ENCODE peak calls at places on chromosomes 6 and 20, in six cellular contexts. One of them, this sample, is unnamed.

GRCh38 chr6:218153-219018 is 73.9 kb upstream of the DUSP22 start:
- DNase-seq in left lung: no peak
- DNase-seq in HCT116: no peak
- DNase-seq in CD4-positive, CD25-positive, alpha-beta regulatory T cell: no peak
- DNase-seq in left ventricle myocardium inferior: no peak
- DNase-seq in IMR-90: no peak
- DNase-seq in this sample: no peak

GRCh38 chr6:169237496-169238134 is 16.0 kb downstream of the THBS2 start:
- DNase-seq in CD4-positive, CD25-positive, alpha-beta regulatory T cell: no peak
- DNase-seq in left ventricle myocardium inferior: no peak
- DNase-seq in IMR-90: no peak
- DNase-seq in HCT116: no peak
- DNase-seq in left lung: peak; percentile 31
- DNase-seq in this sample: no peak

GRCh38 chr6:82909551-82909950 is 156.1 kb downstream of the UBE3D start:
- DNase-seq in HCT116: no peak
- DNase-seq in left ventricle myocardium inferior: no peak
- DNase-seq in left lung: no peak
- DNase-seq in CD4-positive, CD25-positive, alpha-beta regulatory T cell: no peak
- DNase-seq in IMR-90: no peak
- DNase-seq in this sample: no peak

GRCh38 chr6:68040312-68040778 is 594.7 kb upstream of the ADGRB3 start:
- DNase-seq in left lung: no peak
- DNase-seq in left ventricle myocardium inferior: no peak
- DNase-seq in HCT116: no peak
- DNase-seq in IMR-90: no peak
- DNase-seq in CD4-positive, CD25-positive, alpha-beta regulatory T cell: no peak
- DNase-seq in this sample: no peak

GRCh38 chr6:101266063-101266462 is 127.4 kb upstream of the GRIK2 start:
- DNase-seq in IMR-90: no peak
- DNase-seq in HCT116: no peak
- DNase-seq in left lung: no peak
- DNase-seq in CD4-positive, CD25-positive, alpha-beta regulatory T cell: peak; percentile 9
- DNase-seq in left ventricle myocardium inferior: no peak
- DNase-seq in this sample: no peak

GRCh38 chr6:156167289-156168076 is 609.7 kb upstream of the ARID1B start:
- DNase-seq in IMR-90: peak; percentile 41
- DNase-seq in left ventricle myocardium inferior: no peak
- DNase-seq in HCT116: no peak
- DNase-seq in CD4-positive, CD25-positive, alpha-beta regulatory T cell: no peak
- DNase-seq in left lung: peak; percentile 34
- DNase-seq in this sample: no peak

GRCh38 chr20:24212494-24212893 is 223.9 kb upstream of the GGTLC1 start:
- DNase-seq in left lung: no peak
- DNase-seq in IMR-90: no peak
- DNase-seq in left ventricle myocardium inferior: no peak
- DNase-seq in CD4-positive, CD25-positive, alpha-beta regulatory T cell: no peak
- DNase-seq in HCT116: no peak
- DNase-seq in this sample: no peak

GRCh38 chr6:107629545-107630147 is 139.7 kb downstream of the SOBP start:
- DNase-seq in left ventricle myocardium inferior: no peak
- DNase-seq in CD4-positive, CD25-positive, alpha-beta regulatory T cell: no peak
- DNase-seq in IMR-90: peak; percentile 35
- DNase-seq in left lung: no peak
- DNase-seq in HCT116: no peak
- DNase-seq in this sample: no peak

GRCh38 chr6:131754715-131755567 is 44.1 kb upstream of the CTAGE9 start:
- DNase-seq in HCT116: no peak
- DNase-seq in CD4-positive, CD25-positive, alpha-beta regulatory T cell: no peak
- DNase-seq in left lung: no peak
- DNase-seq in IMR-90: peak; percentile 37
- DNase-seq in left ventricle myocardium inferior: no peak
- DNase-seq in this sample: no peak

GRCh38 chr20:3732327-3733118 is at the start of gene HSPA12B:
- DNase-seq in IMR-90: no peak
- DNase-seq in left ventricle myocardium inferior: no peak
- DNase-seq in CD4-positive, CD25-positive, alpha-beta regulatory T cell: no peak
- DNase-seq in left lung: no peak
- DNase-seq in HCT116: no peak
- DNase-seq in this sample: no peak

GRCh38 chr6:33677153-33677660 is 34.3 kb downstream of the UQCC2 start:
- DNase-seq in left ventricle myocardium inferior: no peak
- DNase-seq in HCT116: no peak
- DNase-seq in CD4-positive, CD25-positive, alpha-beta regulatory T cell: no peak
- DNase-seq in IMR-90: peak; percentile 37
- DNase-seq in left lung: no peak
- DNase-seq in this sample: no peak

GRCh38 chr20:22385602-22386299 is 198.6 kb downstream of the FOXA2 start:
- DNase-seq in IMR-90: no peak
- DNase-seq in HCT116: no peak
- DNase-seq in left ventricle myocardium inferior: no peak
- DNase-seq in left lung: no peak
- DNase-seq in CD4-positive, CD25-positive, alpha-beta regulatory T cell: no peak
- DNase-seq in this sample: no peak

GRCh38 chr6:12969933-12970332 is 253.4 kb downstream of the PHACTR1 start:
- DNase-seq in CD4-positive, CD25-positive, alpha-beta regulatory T cell: no peak
- DNase-seq in HCT116: no peak
- DNase-seq in IMR-90: no peak
- DNase-seq in left ventricle myocardium inferior: no peak
- DNase-seq in left lung: no peak
- DNase-seq in this sample: no peak

GRCh38 chr20:30484009-30484748 is 773.3 kb upstream of the DEFB115 start:
- DNase-seq in CD4-positive, CD25-positive, alpha-beta regulatory T cell: no peak
- DNase-seq in HCT116: no peak
- DNase-seq in left lung: no peak
- DNase-seq in left ventricle myocardium inferior: no peak
- DNase-seq in IMR-90: no peak
- DNase-seq in this sample: no peak

GRCh38 chr20:19405958-19406357 is 193.5 kb downstream of the SLC24A3 start:
- DNase-seq in CD4-positive, CD25-positive, alpha-beta regulatory T cell: no peak
- DNase-seq in left lung: no peak
- DNase-seq in left ventricle myocardium inferior: no peak
- DNase-seq in IMR-90: no peak
- DNase-seq in HCT116: no peak
- DNase-seq in this sample: no peak

GRCh38 chr6:130967502-130968469 is 95.3 kb downstream of the EPB41L2 start:
- DNase-seq in HCT116: no peak
- DNase-seq in left ventricle myocardium inferior: no peak
- DNase-seq in IMR-90: peak; percentile 50
- DNase-seq in CD4-positive, CD25-positive, alpha-beta regulatory T cell: no peak
- DNase-seq in left lung: no peak
- DNase-seq in this sample: no peak

GRCh38 chr6:39425346-39426056 is 103.0 kb upstream of the KCNK16 start:
- DNase-seq in left ventricle myocardium inferior: no peak
- DNase-seq in CD4-positive, CD25-positive, alpha-beta regulatory T cell: no peak
- DNase-seq in HCT116: no peak
- DNase-seq in IMR-90: no peak
- DNase-seq in left lung: no peak
- DNase-seq in this sample: no peak

GRCh38 chr6:123240626-123241025 is 244.6 kb downstream of the CLVS2 start:
- DNase-seq in CD4-positive, CD25-positive, alpha-beta regulatory T cell: no peak
- DNase-seq in HCT116: no peak
- DNase-seq in left ventricle myocardium inferior: no peak
- DNase-seq in IMR-90: no peak
- DNase-seq in left lung: no peak
- DNase-seq in this sample: no peak

GRCh38 chr6:1597924-1598323 is 11.8 kb upstream of the FOXC1 start:
- DNase-seq in CD4-positive, CD25-positive, alpha-beta regulatory T cell: no peak
- DNase-seq in IMR-90: peak; percentile 88
- DNase-seq in left ventricle myocardium inferior: no peak
- DNase-seq in HCT116: no peak
- DNase-seq in left lung: no peak
- DNase-seq in this sample: no peak
- H3K27ac ChIP-seq in CD4-positive, CD25-positive, alpha-beta regulatory T cell: no peak overlapping the region
- H3K27ac ChIP-seq in IMR-90: peak overlapping the region; percentile 17
- H3K27ac ChIP-seq in left ventricle myocardium inferior: no peak overlapping the region
- H3K27ac ChIP-seq in HCT116: no peak overlapping the region
- H3K27ac ChIP-seq in left lung: no peak overlapping the region
- H3K27ac ChIP-seq in this sample: no peak overlapping the region

DNA sequence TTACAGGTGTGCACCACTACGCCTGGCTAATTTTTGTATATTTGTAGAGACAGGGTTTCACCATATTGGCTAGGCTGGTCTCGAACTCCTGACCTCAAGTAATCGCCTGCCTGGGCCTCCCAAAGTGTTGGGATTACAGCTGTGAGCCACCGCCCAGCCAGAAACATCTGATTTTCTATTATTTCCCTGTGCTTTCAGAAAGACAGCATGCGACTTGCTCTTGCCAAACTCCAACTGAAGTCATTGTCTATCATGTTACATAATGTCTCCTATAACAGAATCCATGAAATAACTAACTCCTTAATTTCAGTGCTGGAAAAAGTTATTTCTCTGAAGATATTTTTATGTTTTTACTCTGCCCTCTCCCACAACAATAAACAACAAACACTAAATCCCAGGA is 8.5 kb downstream of the RMND1 start:
- DNase-seq in IMR-90: no peak
- DNase-seq in left ventricle myocardium inferior: no peak
- DNase-seq in left lung: no peak
- DNase-seq in HCT116: no peak
- DNase-seq in CD4-positive, CD25-positive, alpha-beta regulatory T cell: no peak
- DNase-seq in this sample: no peak
- H3K27ac ChIP-seq in IMR-90: no peak overlapping the region
- H3K27ac ChIP-seq in left ventricle myocardium inferior: no peak overlapping the region
- H3K27ac ChIP-seq in left lung: no peak overlapping the region
- H3K27ac ChIP-seq in HCT116: no peak overlapping the region
- H3K27ac ChIP-seq in CD4-positive, CD25-positive, alpha-beta regulatory T cell: no peak overlapping the region
- H3K27ac ChIP-seq in this sample: no peak overlapping the region

GRCh38 chr6:43708857-43709653 is 21.5 kb upstream of the MRPS18A start:
- DNase-seq in HCT116: no peak
- DNase-seq in CD4-positive, CD25-positive, alpha-beta regulatory T cell: no peak
- DNase-seq in IMR-90: peak; percentile 82
- DNase-seq in left lung: no peak
- DNase-seq in left ventricle myocardium inferior: no peak
- DNase-seq in this sample: no peak

GRCh38 chr6:43705996-43706395 is 18.4 kb upstream of the MRPS18A start:
- DNase-seq in left ventricle myocardium inferior: no peak
- DNase-seq in IMR-90: peak; percentile 58
- DNase-seq in HCT116: no peak
- DNase-seq in left lung: no peak
- DNase-seq in CD4-positive, CD25-positive, alpha-beta regulatory T cell: no peak
- DNase-seq in this sample: no peak

GRCh38 chr6:43707767-43708166 is 20.2 kb upstream of the MRPS18A start:
- DNase-seq in left ventricle myocardium inferior: no peak
- DNase-seq in HCT116: no peak
- DNase-seq in IMR-90: no peak
- DNase-seq in left lung: no peak
- DNase-seq in CD4-positive, CD25-positive, alpha-beta regulatory T cell: no peak
- DNase-seq in this sample: no peak

GRCh38 chr6:43706788-43707187 is 19.2 kb upstream of the MRPS18A start:
- DNase-seq in left lung: no peak
- DNase-seq in left ventricle myocardium inferior: no peak
- DNase-seq in CD4-positive, CD25-positive, alpha-beta regulatory T cell: no peak
- DNase-seq in IMR-90: peak; percentile 38
- DNase-seq in HCT116: no peak
- DNase-seq in this sample: no peak

DNA sequence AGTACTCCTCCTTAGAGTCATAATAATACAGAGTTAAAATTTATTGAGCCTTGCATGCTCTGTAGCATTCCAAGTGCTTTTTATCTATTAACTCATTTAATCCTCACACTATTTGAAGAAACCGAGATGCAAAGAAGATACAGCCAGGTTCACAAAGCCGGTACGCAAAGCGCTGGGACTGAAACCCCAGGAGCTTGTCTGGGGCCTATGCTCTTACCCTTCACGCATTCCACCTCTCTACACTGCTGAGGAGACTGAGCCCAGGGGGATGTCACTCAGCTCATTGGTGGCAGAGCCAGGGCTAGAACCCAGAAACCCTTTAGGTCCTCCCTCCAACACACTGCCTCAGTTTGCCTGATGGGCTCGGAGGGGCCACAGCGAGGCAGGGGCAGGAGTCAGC is 19.7 kb upstream of the MRPS18A start:
- DNase-seq in left ventricle myocardium inferior: no peak
- DNase-seq in IMR-90: no peak
- DNase-seq in CD4-positive, CD25-positive, alpha-beta regulatory T cell: no peak
- DNase-seq in left lung: no peak
- DNase-seq in HCT116: no peak
- DNase-seq in this sample: no peak
- H3K27ac ChIP-seq in left ventricle myocardium inferior: peak overlapping the region; percentile 62
- H3K27ac ChIP-seq in IMR-90: no peak overlapping the region
- H3K27ac ChIP-seq in CD4-positive, CD25-positive, alpha-beta regulatory T cell: no peak overlapping the region
- H3K27ac ChIP-seq in left lung: no peak overlapping the region
- H3K27ac ChIP-seq in HCT116: no peak overlapping the region
- H3K27ac ChIP-seq in this sample: peak overlapping the region; percentile 94

GRCh38 chr6:115712562-115712961 is 348.1 kb downstream of the FRK start:
- DNase-seq in IMR-90: no peak
- DNase-seq in CD4-positive, CD25-positive, alpha-beta regulatory T cell: no peak
- DNase-seq in HCT116: no peak
- DNase-seq in left ventricle myocardium inferior: no peak
- DNase-seq in left lung: no peak
- DNase-seq in this sample: no peak
- H3K27ac ChIP-seq in IMR-90: no peak overlapping the region
- H3K27ac ChIP-seq in CD4-positive, CD25-positive, alpha-beta regulatory T cell: no peak overlapping the region
- H3K27ac ChIP-seq in HCT116: no peak overlapping the region
- H3K27ac ChIP-seq in left ventricle myocardium inferior: no peak overlapping the region
- H3K27ac ChIP-seq in left lung: no peak overlapping the region
- H3K27ac ChIP-seq in this sample: no peak overlapping the region

GRCh38 chr6:35367646-35368037 is 25.3 kb downstream of the PPARD start:
- DNase-seq in left lung: no peak
- DNase-seq in HCT116: no peak
- DNase-seq in left ventricle myocardium inferior: no peak
- DNase-seq in IMR-90: no peak
- DNase-seq in CD4-positive, CD25-positive, alpha-beta regulatory T cell: no peak
- DNase-seq in this sample: no peak
- H3K27ac ChIP-seq in left lung: no peak overlapping the region
- H3K27ac ChIP-seq in HCT116: peak overlapping the region; percentile 68
- H3K27ac ChIP-seq in left ventricle myocardium inferior: no peak overlapping the region
- H3K27ac ChIP-seq in IMR-90: no peak overlapping the region
- H3K27ac ChIP-seq in CD4-positive, CD25-positive, alpha-beta regulatory T cell: peak overlapping the region; percentile 42
- H3K27ac ChIP-seq in this sample: no peak overlapping the region